ENCODE peak calls at places on chromosomes 12 and 14, in ten cellular contexts. E is neural crest cell; S is endothelial cell of umbilical vein; N is AG10803; F is pancreas; H is progenitor cell of endocrine pancreas; W is H9; Z is ovary; X is CD4-positive, alpha-beta T cell; R is IMR-90. Q is an unnamed sample.

GRCh38 chr12:1934831-1935230 is 16.4 kb upstream of the CACNA2D4 start:
- DNase-seq in E (no peak), S (no peak), N (no peak), F (no peak), H (peak), W (no peak), Z (peak), X (no peak), R (no peak), Q (no peak)

GRCh38 chr12:19223018-19223417 is 93.5 kb downstream of the PLEKHA5 start:
- DNase-seq in E (no peak), S (peak), N (no peak), F (no peak), H (no peak), W (no peak), Z (no peak), X (no peak), R (no peak), Q (no peak)

GRCh38 chr12:79262938-79263337 is 398.4 kb downstream of the SYT1 start:
- DNase-seq in E (no peak), S (no peak), N (no peak), F (no peak), H (no peak), W (no peak), Z (no peak), X (no peak), R (peak), Q (peak)

GRCh38 chr12:57181561-57182155 is 34.2 kb upstream of the LRP1-AS start:
- DNase-seq in E (no peak), S (no peak), N (peak), F (no peak), H (no peak), W (no peak), Z (no peak), X (no peak), R (no peak), Q (no peak)

GRCh38 chr12:21941522-21942376 is 523 bp upstream of the ABCC9 start:
- DNase-seq in E (peak), S (peak), N (peak), F (peak), H (peak), W (peak), Z (peak), X (no peak), R (peak), Q (no peak)

GRCh38 chr12:45789025-45789424 is 59.5 kb downstream of the ARID2 start:
- DNase-seq in E (no peak), S (no peak), N (peak), F (no peak), H (no peak), W (no peak), Z (no peak), X (no peak), R (peak), Q (no peak)

GRCh38 chr12:132429932-132430643 is 59.9 kb upstream of the FBRSL1 start:
- DNase-seq in E (no peak), S (no peak), N (no peak), F (peak), H (no peak), W (peak), Z (no peak), X (peak), R (no peak), Q (no peak)

GRCh38 chr12:127401005-127401404 is 866.0 kb upstream of the TMEM132C start:
- DNase-seq in E (no peak), S (no peak), N (peak), F (no peak), H (no peak), W (no peak), Z (no peak), X (no peak), R (peak), Q (peak)

GRCh38 chr12:19546611-19547162 is 107.4 kb downstream of the AEBP2 start:
- DNase-seq in E (no peak), S (peak), N (peak), F (no peak), H (no peak), W (no peak), Z (no peak), X (no peak), R (peak), Q (peak)

GRCh38 chr12:93318720-93319522 is 58.8 kb upstream of the NUDT4 start:
- DNase-seq in E (no peak), S (no peak), N (peak), F (no peak), H (no peak), W (no peak), Z (no peak), X (no peak), R (no peak), Q (no peak)

GRCh38 chr14:75563931-75564330 is 14.5 kb upstream of the FLVCR2 start:
- DNase-seq in E (no peak), S (no peak), N (no peak), F (no peak), H (no peak), W (no peak), Z (no peak), X (no peak), R (no peak), Q (no peak)

GRCh38 chr12:115320967-115321366 is 637.0 kb upstream of the TBX3 start:
- DNase-seq in E (no peak), S (no peak), N (no peak), F (peak), H (no peak), W (no peak), Z (no peak), X (no peak), R (no peak), Q (no peak)

GRCh38 chr14:31449971-31450610 is 7.2 kb downstream of the DTD2 start:
- DNase-seq in E (no peak), S (peak), N (peak), F (no peak), H (no peak), W (no peak), Z (no peak), X (no peak), R (peak), Q (peak)

GRCh38 chr12:117321572-117321971 is 39.9 kb downstream of the NOS1 start:
- DNase-seq in E (no peak), S (no peak), N (peak), F (no peak), H (no peak), W (no peak), Z (no peak), X (no peak), R (no peak), Q (no peak)

GRCh38 chr12:68587448-68587873 is 23.2 kb upstream of the RAP1B start:
- DNase-seq in E (no peak), S (no peak), N (no peak), F (no peak), H (no peak), W (no peak), Z (no peak), X (no peak), R (no peak), Q (no peak)

GRCh38 chr12:6204533-6205143 is 4.4 kb downstream of the CD9 start:
- DNase-seq in E (no peak), S (peak), N (no peak), F (no peak), H (no peak), W (no peak), Z (no peak), X (no peak), R (no peak), Q (no peak)

GRCh38 chr14:25756880-25757279 is 706.9 kb upstream of the STXBP6 start:
- DNase-seq in E (no peak), S (no peak), N (no peak), F (no peak), H (no peak), W (peak), Z (no peak), X (no peak), R (no peak), Q (no peak)

GRCh38 chr14:105498430-105499255 is 7.6 kb downstream of the TEDC1 start:
- DNase-seq in E (no peak), S (no peak), N (no peak), F (no peak), H (no peak), W (peak), Z (no peak), X (no peak), R (no peak), Q (no peak)

GRCh38 chr14:94269156-94269555 is 23.9 kb downstream of the SERPINA10 start:
- DNase-seq in E (no peak), S (no peak), N (no peak), F (no peak), H (no peak), W (no peak), Z (no peak), X (no peak), R (no peak), Q (no peak)

GRCh38 chr12:112025808-112026375 is 12.7 kb downstream of the ERP29 start:
- DNase-seq in E (no peak), S (peak), N (no peak), F (no peak), H (no peak), W (no peak), Z (no peak), X (no peak), R (no peak), Q (no peak)

GRCh38 chr12:94080684-94081009 is 67.7 kb upstream of the PLXNC1 start:
- DNase-seq in E (no peak), S (no peak), N (no peak), F (no peak), H (no peak), W (no peak), Z (no peak), X (no peak), R (no peak), Q (no peak)

GRCh38 chr12:47097276-47097896 is 17.6 kb upstream of the AMIGO2 start:
- DNase-seq in E (no peak), S (no peak), N (peak), F (no peak), H (no peak), W (no peak), Z (no peak), X (no peak), R (peak), Q (peak)

GRCh38 chr14:90758959-90759358 is 57.3 kb downstream of the TTC7B start:
- DNase-seq in E (no peak), S (peak), N (peak), F (peak), H (no peak), W (no peak), Z (peak), X (no peak), R (peak), Q (no peak)

GRCh38 chr12:103561174-103561573 is 25.9 kb upstream of the STAB2 start:
- DNase-seq in E (no peak), S (no peak), N (peak), F (no peak), H (no peak), W (no peak), Z (no peak), X (no peak), R (no peak), Q (peak)

GRCh38 chr14:89826581-89826980 is 127.9 kb downstream of the EFCAB11 start:
- DNase-seq in E (no peak), S (no peak), N (no peak), F (no peak), H (no peak), W (no peak), Z (no peak), X (no peak), R (peak), Q (peak)

GRCh38 chr14:100409016-100409385 is 85.9 kb downstream of the SLC25A47 start:
- DNase-seq in E (no peak), S (no peak), N (no peak), F (no peak), H (no peak), W (no peak), Z (no peak), X (no peak), R (no peak), Q (no peak)

GRCh38 chr12:27967551-27968054 is 4.9 kb downstream of the PTHLH start:
- DNase-seq in E (no peak), S (no peak), N (peak), F (no peak), H (no peak), W (no peak), Z (no peak), X (no peak), R (peak), Q (peak)

GRCh38 chr12:43316506-43316905 is 235.5 kb downstream of the ADAMTS20 start:
- DNase-seq in E (no peak), S (no peak), N (no peak), F (no peak), H (no peak), W (no peak), Z (no peak), X (no peak), R (peak), Q (no peak)

GRCh38 chr12:125373375-125373774 is 308.1 kb downstream of the AACS start:
- DNase-seq in E (no peak), S (no peak), N (no peak), F (no peak), H (no peak), W (no peak), Z (no peak), X (no peak), R (no peak), Q (no peak)

GRCh38 chr14:46580941-46581671 is 70.5 kb downstream of the RPL10L start:
- DNase-seq in E (peak), S (peak), N (no peak), F (no peak), H (no peak), W (peak), Z (no peak), X (no peak), R (no peak), Q (peak)

GRCh38 chr12:623865-624372 is 39.3 kb downstream of the NINJ2 start:
- DNase-seq in E (no peak), S (no peak), N (no peak), F (no peak), H (no peak), W (no peak), Z (no peak), X (no peak), R (no peak), Q (no peak)

GRCh38 chr12:72275551-72275950 is 3.4 kb downstream of the TRHDE start:
- DNase-seq in E (no peak), S (no peak), N (no peak), F (no peak), H (no peak), W (no peak), Z (no peak), X (no peak), R (no peak), Q (no peak)

GRCh38 chr12:108611884-108612415 is 14.1 kb upstream of the TMEM119 start:
- DNase-seq in E (peak), S (peak), N (peak), F (no peak), H (no peak), W (peak), Z (no peak), X (peak), R (peak), Q (peak)

GRCh38 chr12:127383281-127383680 is 883.7 kb upstream of the TMEM132C start:
- DNase-seq in E (no peak), S (no peak), N (peak), F (no peak), H (no peak), W (no peak), Z (no peak), X (no peak), R (no peak), Q (no peak)

GRCh38 chr12:26150737-26151450 is 26.1 kb upstream of the BHLHE41 start:
- DNase-seq in E (no peak), S (no peak), N (peak), F (no peak), H (no peak), W (no peak), Z (no peak), X (no peak), R (peak), Q (peak)

GRCh38 chr12:26152507-26153102 is 27.8 kb upstream of the BHLHE41 start:
- DNase-seq in E (no peak), S (no peak), N (no peak), F (no peak), H (no peak), W (no peak), Z (no peak), X (no peak), R (no peak), Q (no peak)

GRCh38 chr12:26156996-26157395 is 32.2 kb upstream of the BHLHE41 start:
- DNase-seq in E (no peak), S (no peak), N (no peak), F (no peak), H (no peak), W (no peak), Z (no peak), X (no peak), R (no peak), Q (no peak)

GRCh38 chr12:26156201-26156871 is 31.5 kb upstream of the BHLHE41 start:
- DNase-seq in E (no peak), S (no peak), N (no peak), F (no peak), H (no peak), W (no peak), Z (no peak), X (no peak), R (no peak), Q (no peak)

DNA sequence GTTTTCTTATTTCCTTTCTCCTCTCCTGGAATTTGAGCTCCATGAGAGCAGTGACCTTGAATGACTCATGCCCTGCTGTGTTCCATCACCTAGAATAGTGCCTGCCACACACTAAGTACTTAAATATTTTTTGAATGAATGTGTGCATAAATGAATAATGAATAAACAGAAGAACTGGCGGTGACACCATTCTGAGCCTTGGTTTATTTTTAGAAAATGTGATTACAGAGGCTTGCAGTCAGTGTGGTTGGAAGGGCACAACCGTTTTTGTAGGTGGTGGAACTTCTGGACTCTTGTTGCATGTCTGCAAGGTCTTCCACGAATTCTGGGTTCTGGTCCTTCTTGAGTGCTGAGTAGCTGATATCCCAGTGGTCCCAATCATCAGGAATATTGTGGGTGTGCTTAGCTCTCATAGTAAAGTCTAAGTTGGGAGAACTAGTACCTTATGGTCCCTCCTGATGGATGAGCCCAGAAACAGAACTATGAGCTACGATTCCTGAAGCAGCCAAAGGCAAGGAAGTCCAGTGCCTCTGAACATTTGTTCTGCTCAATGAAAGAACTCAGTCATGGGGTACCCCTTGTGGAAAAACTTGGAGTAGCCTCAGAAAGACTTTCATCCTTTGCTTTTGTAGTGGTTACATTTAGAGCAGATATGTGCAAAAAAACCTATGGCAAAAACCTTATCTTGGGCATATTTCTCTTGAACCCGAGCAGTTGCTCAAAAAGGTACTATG is 28.8 kb upstream of the BHLHE41 start:
- DNase-seq in E (no peak), S (peak), N (peak), F (peak), H (no peak), W (no peak), Z (peak), X (no peak), R (peak), Q (peak)
- TF ChIP-seq CTCF in E (no peak), S (no peak), N (peak), F (peak), H (no peak), W (peak), Z (no peak), X (no peak), R (peak), Q (peak)

GRCh38 chr14:69287096-69287991 is 27.4 kb downstream of the GALNT16 start:
- DNase-seq in E (no peak), S (no peak), N (no peak), F (no peak), H (no peak), W (peak), Z (no peak), X (no peak), R (no peak), Q (no peak)

GRCh38 chr14:69285661-69286255 is 25.8 kb downstream of the GALNT16 start:
- DNase-seq in E (no peak), S (no peak), N (no peak), F (no peak), H (no peak), W (no peak), Z (no peak), X (no peak), R (no peak), Q (no peak)

GRCh38 chr14:69289811-69290520 is 30.0 kb downstream of the GALNT16 start:
- DNase-seq in E (no peak), S (no peak), N (peak), F (no peak), H (no peak), W (no peak), Z (no peak), X (no peak), R (no peak), Q (no peak)

GRCh38 chr14:69288956-69289705 is 29.2 kb downstream of the GALNT16 start:
- DNase-seq in E (no peak), S (no peak), N (peak), F (no peak), H (no peak), W (no peak), Z (no peak), X (no peak), R (no peak), Q (no peak)

GRCh38 chr14:69288001-69288771 is 28.2 kb downstream of the GALNT16 start:
- DNase-seq in E (peak), S (peak), N (peak), F (peak), H (no peak), W (no peak), Z (peak), X (no peak), R (peak), Q (peak)
- TF ChIP-seq CTCF in E (peak), S (peak), N (peak), F (peak), H (peak), W (peak), Z (no peak), X (no peak), R (peak), Q (peak)

GRCh38 chr12:122099856-122100255 is 21.3 kb downstream of the MLXIP start:
- DNase-seq in E (no peak), S (no peak), N (no peak), F (no peak), H (no peak), W (no peak), Z (no peak), X (no peak), R (no peak), Q (no peak)
- TF ChIP-seq CTCF in E (no peak), S (no peak), N (no peak), F (no peak), H (no peak), W (no peak), Z (no peak), X (no peak), R (no peak), Q (no peak)

GRCh38 chr14:60732840-60733483 is 1.6 kb upstream of the MNAT1 start:
- DNase-seq in E (no peak), S (no peak), N (no peak), F (no peak), H (no peak), W (no peak), Z (no peak), X (no peak), R (no peak), Q (no peak)

GRCh38 chr14:60736494-60736893 is 1.9 kb downstream of the MNAT1 start:
- DNase-seq in E (no peak), S (peak), N (peak), F (no peak), H (no peak), W (no peak), Z (no peak), X (no peak), R (peak), Q (peak)

GRCh38 chr14:60738843-60739508 is 4.4 kb downstream of the MNAT1 start:
- DNase-seq in E (no peak), S (no peak), N (no peak), F (no peak), H (no peak), W (no peak), Z (no peak), X (no peak), R (no peak), Q (no peak)

GRCh38 chr14:60734465-60735242 is at the start of gene MNAT1:
- DNase-seq in E (peak), S (peak), N (peak), F (peak), H (peak), W (peak), Z (peak), X (peak), R (peak), Q (peak)
- TF ChIP-seq CTCF in E (peak), S (no peak), N (peak), F (no peak), H (no peak), W (no peak), Z (no peak), X (no peak), R (no peak), Q (no peak)

GRCh38 chr12:54606556-54606955 is 18.1 kb upstream of the PPP1R1A start:
- DNase-seq in E (no peak), S (no peak), N (no peak), F (no peak), H (no peak), W (peak), Z (no peak), X (no peak), R (no peak), Q (no peak)
- TF ChIP-seq CTCF in E (no peak), S (no peak), N (no peak), F (no peak), H (no peak), W (no peak), Z (no peak), X (no peak), R (no peak), Q (no peak)

Q was measured in HFFc6.